ENCODE peak calls at places on chromosome 6, in seven cellular contexts. V is SK-N-SH, H is HepG2, A is H1, R is GM12891, J is GM12878, N is K562. L is an unnamed sample.
A peak's percentile ranks its signal among the peaks of the same experiment; 100 is the strongest.

GRCh38 chr6:135323202-135323668 is 142.1 kb downstream of the MYB start:
- DNase-seq in V (no peak), H (no peak), A (no peak), R (peak; percentile 41), J (peak; percentile 72), N (peak; percentile 97), L (peak; percentile 29)

GRCh38 chr6:41653642-41654432 is 15.6 kb downstream of the MDFI start:
- DNase-seq in V (no peak), H (no peak), A (no peak), R (no peak), J (no peak), N (no peak), L (no peak)

GRCh38 chr6:13302751-13303667 is 25.3 kb downstream of the TBC1D7 start:
- DNase-seq in V (no peak), H (peak; percentile 80), A (peak; percentile 11), R (peak; percentile 40), J (peak; percentile 90), N (peak; percentile 80), L (peak; percentile 56)

GRCh38 chr6:19664050-19664449 is 173.1 kb upstream of the ID4 start:
- DNase-seq in V (no peak), H (no peak), A (no peak), R (no peak), J (no peak), N (no peak), L (no peak)

GRCh38 chr6:5081955-5082354 is 3.2 kb upstream of the PPP1R3G start:
- DNase-seq in V (no peak), H (no peak), A (no peak), R (no peak), J (no peak), N (no peak), L (no peak)

GRCh38 chr6:43036712-43037111 is 15.3 kb downstream of the RRP36 start:
- DNase-seq in V (no peak), H (no peak), A (no peak), R (no peak), J (no peak), N (no peak), L (no peak)

GRCh38 chr6:5513393-5513792 is 252.1 kb downstream of the FARS2 start:
- DNase-seq in V (no peak), H (no peak), A (no peak), R (no peak), J (no peak), N (peak; percentile 56), L (no peak)

GRCh38 chr6:136401749-136402148 is 112.1 kb upstream of the BCLAF1 start:
- DNase-seq in V (no peak), H (no peak), A (no peak), R (no peak), J (no peak), N (no peak), L (no peak)

GRCh38 chr6:85458184-85458583 is 8.3 kb downstream of the NT5E start:
- DNase-seq in V (no peak), H (no peak), A (no peak), R (no peak), J (no peak), N (no peak), L (no peak)

GRCh38 chr6:24858154-24858801 is 59.6 kb upstream of the ARMH2 start:
- DNase-seq in V (no peak), H (no peak), A (no peak), R (no peak), J (peak; percentile 41), N (no peak), L (peak; percentile 13)

GRCh38 chr6:127118505-127119360 is at the start of gene RSPO3:
- DNase-seq in V (peak; percentile 44), H (no peak), A (peak; percentile 79), R (peak; percentile 17), J (no peak), N (no peak), L (peak; percentile 13)

GRCh38 chr6:13259393-13259792 is 68.9 kb downstream of the TBC1D7 start:
- DNase-seq in V (no peak), H (no peak), A (no peak), R (no peak), J (peak; percentile 81), N (no peak), L (no peak)

GRCh38 chr6:77763124-77763523 is 110.3 kb downstream of the MEI4 start:
- DNase-seq in V (no peak), H (no peak), A (no peak), R (no peak), J (no peak), N (no peak), L (no peak)

GRCh38 chr6:31180500-31180899 is 10.0 kb upstream of the POU5F1 start:
- DNase-seq in V (peak; percentile 52), H (no peak), A (peak; percentile 81), R (no peak), J (no peak), N (no peak), L (peak; percentile 63)

GRCh38 chr6:144613859-144614258 is 328.7 kb downstream of the UTRN start:
- DNase-seq in V (no peak), H (no peak), A (no peak), R (no peak), J (no peak), N (no peak), L (no peak)

GRCh38 chr6:39203804-39204495 is 25.3 kb downstream of the KCNK5 start:
- DNase-seq in V (no peak), H (no peak), A (no peak), R (no peak), J (no peak), N (no peak), L (no peak)

GRCh38 chr6:110550353-110550752 is 73.9 kb upstream of the SLC22A16 start:
- DNase-seq in V (no peak), H (no peak), A (no peak), R (no peak), J (no peak), N (no peak), L (no peak)

GRCh38 chr6:110548124-110548847 is 71.9 kb upstream of the SLC22A16 start:
- DNase-seq in V (no peak), H (no peak), A (no peak), R (no peak), J (no peak), N (no peak), L (no peak)

GRCh38 chr6:110545081-110545872 is 68.9 kb upstream of the SLC22A16 start:
- DNase-seq in V (no peak), H (no peak), A (no peak), R (no peak), J (no peak), N (no peak), L (no peak)

GRCh38 chr6:110549277-110549676 is 72.9 kb upstream of the SLC22A16 start:
- DNase-seq in V (no peak), H (no peak), A (no peak), R (no peak), J (no peak), N (peak; percentile 21), L (no peak)

DNA sequence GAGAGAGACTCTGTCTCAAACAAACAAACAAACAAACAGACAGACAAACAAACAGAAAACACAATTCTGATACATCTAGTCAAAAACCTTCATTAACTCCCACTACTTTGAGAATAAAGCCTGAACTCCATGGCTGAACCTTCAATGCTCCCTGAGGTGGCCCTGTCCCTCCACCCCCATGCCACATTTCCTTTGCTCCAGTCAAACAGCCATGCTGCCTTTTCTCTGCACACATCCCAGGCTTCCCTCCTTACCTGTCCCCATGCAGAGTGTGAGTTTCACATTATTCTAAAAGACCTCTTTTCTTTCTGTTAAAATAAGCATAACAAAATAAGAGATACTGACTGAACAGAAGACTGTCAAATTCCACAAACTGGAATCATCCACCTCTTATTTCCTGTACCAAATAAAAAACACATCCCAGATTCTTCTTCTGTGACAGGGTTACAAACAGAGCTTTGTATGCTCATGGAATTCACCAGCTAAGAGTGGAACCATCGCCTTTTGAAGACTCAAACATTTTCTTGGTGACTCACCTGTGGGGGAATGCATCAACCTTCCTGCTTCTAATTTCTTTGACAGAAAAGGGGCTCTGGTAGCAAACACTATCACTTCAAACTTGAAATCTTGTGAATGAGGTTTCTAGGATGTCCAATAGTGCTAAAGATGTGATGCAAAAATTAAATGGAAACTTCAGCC is 71.0 kb upstream of the SLC22A16 start:
- DNase-seq in V (no peak), H (peak; percentile 74), A (no peak), R (no peak), J (no peak), N (no peak), L (no peak)
- TF ChIP-seq TAF1 in V (no peak), H (no peak), A (no peak), R (no peak), J (no peak), N (no peak), L (no peak)

GRCh38 chr6:3751730-3752537 is 421 bp upstream of the PXDC1 start:
- DNase-seq in V (peak; percentile 94), H (peak; percentile 87), A (peak; percentile 82), R (peak; percentile 79), J (no peak), N (peak; percentile 53), L (peak; percentile 81)
- TF ChIP-seq TAF1 in V (peak; percentile 25), H (peak; percentile 38), A (no peak), R (no peak), J (no peak), N (no peak), L (no peak)

DNA sequence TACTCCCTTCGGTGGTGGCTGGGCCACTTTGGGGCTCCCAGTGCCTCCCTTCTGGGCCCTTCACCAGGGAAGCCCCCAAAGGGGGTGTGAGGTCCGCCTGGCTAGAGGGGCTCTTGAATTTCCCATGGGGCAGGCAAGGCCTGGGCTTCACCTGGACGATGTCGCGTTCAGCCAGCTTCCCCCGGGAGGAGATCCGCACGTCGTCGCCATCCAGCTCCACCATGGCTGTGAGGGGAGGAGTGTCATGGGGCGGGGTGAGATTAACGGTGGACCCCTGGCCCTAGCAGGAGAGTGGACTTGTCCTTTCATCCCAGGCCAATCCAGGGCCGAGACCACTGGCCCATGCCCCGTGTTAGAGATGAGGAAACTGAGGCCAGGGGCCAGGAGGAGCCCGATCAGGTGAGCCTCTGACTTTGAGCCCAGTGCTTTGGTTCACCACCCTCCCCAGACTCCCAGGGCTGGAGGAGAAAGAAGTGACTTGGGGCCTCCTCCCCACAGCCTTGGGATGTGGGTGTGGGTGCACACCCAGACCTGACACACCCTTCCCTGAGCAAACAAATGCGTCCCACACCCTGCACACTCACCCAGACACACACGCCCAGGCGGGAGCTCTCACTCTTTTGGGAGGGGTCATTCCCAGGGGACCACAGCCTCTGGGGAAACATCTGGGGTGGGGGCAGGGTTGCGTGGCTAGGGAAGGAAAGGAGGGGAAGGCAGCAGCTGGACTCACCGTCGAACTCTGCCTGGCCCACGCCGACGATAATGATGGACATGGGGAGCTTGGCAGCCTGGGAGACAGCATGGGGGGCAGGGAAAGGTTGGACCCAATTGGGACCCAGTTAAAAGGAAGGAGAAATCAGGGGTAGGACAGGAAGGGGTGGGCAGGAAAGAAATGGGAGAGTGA is 46.2 kb downstream of the RAB44 start:
- DNase-seq in V (no peak), H (no peak), A (no peak), R (no peak), J (no peak), N (no peak), L (no peak)
- TF ChIP-seq TAF1 in V (no peak), H (no peak), A (no peak), R (no peak), J (no peak), N (no peak), L (no peak)

GRCh38 chr6:72622094-72622540 is 253 bp downstream of the KCNQ5 start:
- DNase-seq in V (peak; percentile 84), H (no peak), A (peak; percentile 78), R (no peak), J (no peak), N (peak; percentile 34), L (peak; percentile 39)
- TF ChIP-seq TAF1 in V (no peak), H (no peak), A (no peak), R (no peak), J (no peak), N (no peak), L (no peak)

GRCh38 chr6:36386495-36387439 is 702 bp downstream of the ETV7 start:
- DNase-seq in V (peak; percentile 58), H (no peak), A (peak; percentile 65), R (no peak), J (no peak), N (peak; percentile 26), L (no peak)
- TF ChIP-seq TAF1 in V (no peak), H (no peak), A (peak; percentile 47), R (no peak), J (no peak), N (no peak), L (no peak)

L was measured in GM12892.